ENCODE peak calls at places on chromosomes 12 and 14, in nine cellular contexts. Y is GM12865, K is fibroblast of the aortic adventitia, Q is fibroblast of pulmonary artery, J is left ventricle myocardium inferior, P is H1, N is body of pancreas, S is heart left ventricle, B is fibroblast of lung. V is an unnamed sample.

GRCh38 chr12:129964826-129965457 is 61.1 kb upstream of the TMEM132D start:
- DNase-seq in K (no peak), Y (no peak), J (no peak), B (no peak), N (peak; percentile 37), S (no peak), P (no peak), Q (no peak), V (no peak)

GRCh38 chr12:119288559-119288958 is 46.0 kb upstream of the CCDC60 start:
- DNase-seq in Y (no peak), S (no peak), Q (no peak), J (no peak), B (no peak), P (no peak), K (no peak), N (no peak), V (no peak)

GRCh38 chr12:75658826-75659823 is 147.7 kb upstream of the KRR1 start:
- DNase-seq in J (no peak), S (no peak), P (no peak), Q (peak; percentile 82), Y (no peak), K (peak; percentile 88), N (no peak), B (peak; percentile 69), V (peak; percentile 90)

GRCh38 chr14:105080161-105080560 is 14.9 kb upstream of the GPR132 start:
- DNase-seq in Q (no peak), P (no peak), K (no peak), Y (no peak), N (no peak), B (no peak), J (no peak), S (no peak), V (no peak)

GRCh38 chr12:11868027-11868426 is 202.7 kb upstream of the BCL2L14 start:
- DNase-seq in S (no peak), B (no peak), K (no peak), Y (no peak), J (no peak), Q (no peak), P (no peak), N (no peak), V (no peak)

GRCh38 chr12:121295746-121296617 is 527 bp downstream of the CAMKK2 start:
- DNase-seq in Y (peak; percentile 34), P (no peak), N (peak; percentile 36), B (no peak), S (peak; percentile 57), J (peak; percentile 41), K (no peak), Q (no peak), V (peak; percentile 3)

GRCh38 chr14:71694888-71695505 is 237.2 kb upstream of the RGS6 start:
- DNase-seq in P (no peak), Y (no peak), S (no peak), Q (no peak), K (no peak), J (no peak), B (no peak), N (no peak), V (no peak)

GRCh38 chr12:64889434-64890216 is 65.2 kb downstream of the TBC1D30 start:
- DNase-seq in B (no peak), N (peak; percentile 26), S (no peak), P (no peak), Y (no peak), Q (no peak), K (no peak), J (no peak), V (no peak)

GRCh38 chr12:16349132-16349463 is 1.7 kb downstream of the MGST1 start:
- DNase-seq in B (peak; percentile 97), Q (peak; percentile 97), J (peak; percentile 66), P (no peak), K (peak; percentile 98), Y (no peak), S (peak; percentile 61), N (peak; percentile 76), V (peak; percentile 91)

GRCh38 chr14:64812412-64812811 is 67.3 kb downstream of the SPTB start:
- DNase-seq in Q (no peak), P (no peak), Y (peak; percentile 37), J (no peak), N (peak; percentile 68), S (no peak), K (no peak), B (no peak), V (no peak)

GRCh38 chr12:65779946-65780345 is 44.3 kb upstream of the HMGA2 start:
- DNase-seq in Q (no peak), Y (no peak), S (no peak), P (no peak), N (no peak), J (no peak), B (no peak), K (no peak), V (no peak)

GRCh38 chr12:85688837-85689236 is 147.4 kb downstream of the RASSF9 start:
- DNase-seq in N (no peak), Q (peak; percentile 35), P (no peak), Y (no peak), S (no peak), B (no peak), K (peak; percentile 14), J (no peak), V (no peak)

GRCh38 chr12:52440821-52441319 is 6.7 kb upstream of the KRT75 start:
- DNase-seq in P (no peak), J (no peak), Q (peak; percentile 85), Y (no peak), B (no peak), K (peak; percentile 2), N (no peak), S (no peak), V (peak; percentile 33)

GRCh38 chr12:45660330-45660729 is 69.2 kb upstream of the ARID2 start:
- DNase-seq in B (peak; percentile 86), N (peak; percentile 35), P (no peak), S (peak; percentile 37), Q (peak; percentile 77), Y (no peak), J (peak; percentile 19), K (peak; percentile 69), V (peak; percentile 76)

GRCh38 chr14:52222901-52223300 is 44.6 kb upstream of the PTGDR start:
- DNase-seq in K (no peak), P (no peak), J (no peak), Y (no peak), S (no peak), N (no peak), B (no peak), Q (no peak), V (no peak)

GRCh38 chr12:103745962-103746361 is 95.1 kb downstream of the NT5DC3 start:
- DNase-seq in K (no peak), J (no peak), B (no peak), P (no peak), Q (no peak), N (no peak), Y (no peak), S (no peak), V (no peak)

GRCh38 chr12:58914457-58914856 is 5.8 kb downstream of the LRIG3 start:
- DNase-seq in P (no peak), S (no peak), Q (no peak), Y (no peak), B (no peak), K (no peak), J (no peak), N (no peak), V (no peak)
- H3K4me3 ChIP-seq in P (no peak overlapping the region), S (no peak overlapping the region), Q (no peak overlapping the region), Y (no peak overlapping the region), B (peak overlapping the region; percentile 99), K (no peak overlapping the region), J (no peak overlapping the region), N (no peak overlapping the region), V (no peak overlapping the region)

GRCh38 chr12:57898308-57898970 is 42.9 kb upstream of the ATP23 start:
- DNase-seq in Q (no peak), N (no peak), B (no peak), J (no peak), K (no peak), S (no peak), Y (peak; percentile 78), P (no peak), V (peak; percentile 1)

GRCh38 chr12:57896139-57896436 is 45.3 kb upstream of the ATP23 start:
- DNase-seq in B (peak; percentile 63), J (no peak), K (peak; percentile 55), N (no peak), P (no peak), Y (no peak), Q (peak; percentile 45), S (no peak), V (peak; percentile 36)

GRCh38 chr12:57895337-57896138 is 45.8 kb upstream of the ATP23 start:
- DNase-seq in N (no peak), K (no peak), S (no peak), P (no peak), Y (no peak), Q (no peak), J (no peak), B (no peak), V (peak; percentile 44)

GRCh38 chr12:57897296-57897974 is 43.9 kb upstream of the ATP23 start:
- DNase-seq in K (no peak), B (no peak), Y (no peak), N (no peak), Q (no peak), P (no peak), J (no peak), S (no peak), V (no peak)

GRCh38 chr12:57896437-57897201 is 44.7 kb upstream of the ATP23 start:
- DNase-seq in P (no peak), Y (peak; percentile 37), K (peak; percentile 84), S (peak; percentile 90), N (peak; percentile 68), J (peak; percentile 84), Q (peak; percentile 82), B (peak; percentile 86), V (peak; percentile 75)
- TF ChIP-seq CTCF in P (peak; percentile 33), Y (no peak), K (peak; percentile 49), S (peak; percentile 74), N (peak; percentile 10), J (peak; percentile 66), Q (peak; percentile 36), B (peak; percentile 38), V (peak; percentile 49)

GRCh38 chr12:93387780-93388179 is 10.1 kb downstream of the NUDT4 start:
- DNase-seq in K (peak; percentile 41), Y (peak; percentile 80), Q (peak; percentile 35), J (no peak), P (no peak), B (peak; percentile 49), N (no peak), S (no peak), V (peak; percentile 52)

GRCh38 chr12:93390565-93391297 is 13.0 kb downstream of the NUDT4 start:
- DNase-seq in N (no peak), K (no peak), S (no peak), P (no peak), Q (no peak), J (no peak), Y (peak; percentile 42), B (no peak), V (no peak)

GRCh38 chr12:93390025-93390424 is 12.3 kb downstream of the NUDT4 start:
- DNase-seq in Q (no peak), B (no peak), P (no peak), K (no peak), S (no peak), Y (no peak), J (no peak), N (no peak), V (no peak)
- H3K4me3 ChIP-seq in Q (no peak overlapping the region), B (no peak overlapping the region), P (no peak overlapping the region), K (no peak overlapping the region), S (no peak overlapping the region), Y (peak overlapping the region; percentile 19), J (peak overlapping the region; percentile 29), N (no peak overlapping the region), V (no peak overlapping the region)

DNA sequence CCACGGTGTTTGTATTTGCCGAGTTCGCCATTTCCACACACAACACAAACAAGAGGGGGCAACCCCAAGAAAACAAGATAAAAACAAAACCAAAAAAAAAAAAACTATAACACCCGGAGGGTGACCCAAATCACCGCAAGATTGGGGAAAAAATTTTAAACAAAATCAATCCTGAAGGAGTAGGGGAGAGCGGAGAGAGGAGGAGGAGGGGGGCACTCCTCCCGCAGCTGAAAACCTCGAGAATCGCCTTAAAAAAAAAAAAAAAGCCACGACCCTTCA is 332 bp downstream of the GTF2A1 start:
- DNase-seq in N (no peak), S (no peak), J (no peak), Q (peak; percentile 26), K (no peak), P (no peak), Y (no peak), B (no peak), V (no peak)
- TF ChIP-seq CTCF in N (no peak), S (no peak), J (no peak), Q (no peak), K (no peak), P (no peak), Y (no peak), B (no peak), V (no peak)

V was measured in astrocyte of the spinal cord.